ENCODE peak calls at places on chromosome 5, in six cellular contexts. D is endothelial cell; E is HCEC 1CT; T is T-helper 9 cell; F is stimulated activated CD4-positive, alpha-beta T cell treated with anti-CD3 and anti-CD28 coated beads, TNF-alpha, amount 100 ng/mL, for 1 hour; B is ascending aorta. I is an unnamed sample.

GRCh38 chr5:155794801-155795200 is 532.2 kb upstream of the SGCD start:
- DNase-seq in D (no peak), E (no peak), T (no peak), F (no peak), B (no peak), I (peak; percentile 1)

GRCh38 chr5:29114331-29114768 is 2076.0 kb upstream of the CDH9 start:
- DNase-seq in D (no peak), E (no peak), T (no peak), F (no peak), B (no peak), I (no peak)

GRCh38 chr5:150358261-150359095 is 981 bp downstream of the TCOF1 start:
- DNase-seq in D (no peak), E (no peak), T (no peak), F (no peak), B (no peak), I (no peak)

GRCh38 chr5:179610109-179610902 is 13.2 kb downstream of the HNRNPH1 start:
- DNase-seq in D (no peak), E (no peak), T (no peak), F (no peak), B (no peak), I (no peak)

GRCh38 chr5:1332461-1333001 is 12.4 kb downstream of the CLPTM1L start:
- DNase-seq in D (no peak), E (no peak), T (no peak), F (no peak), B (no peak), I (no peak)

GRCh38 chr5:32628049-32628803 is 42.9 kb downstream of the SUB1 start:
- DNase-seq in D (no peak), E (no peak), T (no peak), F (no peak), B (peak; percentile 79), I (no peak)

GRCh38 chr5:149072376-149072775 is 9.5 kb upstream of the SH3TC2 start:
- DNase-seq in D (no peak), E (no peak), T (no peak), F (no peak), B (no peak), I (no peak)

GRCh38 chr5:51488803-51489642 is 105.8 kb downstream of the ISL1 start:
- DNase-seq in D (no peak), E (no peak), T (no peak), F (no peak), B (no peak), I (no peak)

GRCh38 chr5:17359451-17359965 is 138.5 kb upstream of the TAF11L2 start:
- DNase-seq in D (no peak), E (peak; percentile 98), T (no peak), F (no peak), B (no peak), I (no peak)

GRCh38 chr5:57832873-57833272 is 350.3 kb upstream of the ACTBL2 start:
- DNase-seq in D (no peak), E (no peak), T (no peak), F (no peak), B (no peak), I (no peak)

GRCh38 chr5:78317515-78317914 is 23.0 kb upstream of the AP3B1 start:
- DNase-seq in D (no peak), E (no peak), T (no peak), F (no peak), B (no peak), I (no peak)

GRCh38 chr5:67015577-67016290 is 180.9 kb downstream of the CD180 start:
- DNase-seq in D (no peak), E (peak; percentile 51), T (no peak), F (no peak), B (no peak), I (no peak)

GRCh38 chr5:180010636-180011035 is 60.9 kb downstream of the RNF130 start:
- DNase-seq in D (no peak), E (no peak), T (no peak), F (no peak), B (no peak), I (no peak)

GRCh38 chr5:43540746-43541145 is 16.1 kb downstream of the PAIP1 start:
- DNase-seq in D (no peak), E (no peak), T (no peak), F (no peak), B (no peak), I (no peak)

GRCh38 chr5:1564182-1564748 is 40.5 kb upstream of the LPCAT1 start:
- DNase-seq in D (no peak), E (peak; percentile 63), T (no peak), F (no peak), B (no peak), I (no peak)

GRCh38 chr5:40436535-40437237 is 243.0 kb upstream of the PTGER4 start:
- DNase-seq in D (no peak), E (no peak), T (peak; percentile 25), F (no peak), B (no peak), I (no peak)

GRCh38 chr5:118017536-118017935 is 970.8 kb downstream of the DTWD2 start:
- DNase-seq in D (no peak), E (no peak), T (no peak), F (no peak), B (no peak), I (no peak)

GRCh38 chr5:52580921-52581320 is 206.8 kb upstream of the ITGA1 start:
- DNase-seq in D (no peak), E (peak; percentile 43), T (no peak), F (no peak), B (no peak), I (no peak)

GRCh38 chr5:548256-548655 is 24.0 kb upstream of the SLC9A3 start:
- DNase-seq in D (no peak), E (peak; percentile 41), T (no peak), F (no peak), B (peak; percentile 63), I (no peak)

GRCh38 chr5:158084292-158084691 is 225.3 kb upstream of the CLINT1 start:
- DNase-seq in D (no peak), E (peak; percentile 12), T (no peak), F (no peak), B (no peak), I (no peak)

GRCh38 chr5:59174248-59174844 is 591.5 kb downstream of the RAB3C start:
- DNase-seq in D (peak; percentile 15), E (peak; percentile 76), T (no peak), F (no peak), B (no peak), I (peak; percentile 32)

GRCh38 chr5:78830647-78831046 is 154.5 kb downstream of the ARSB start:
- DNase-seq in D (no peak), E (no peak), T (no peak), F (no peak), B (no peak), I (no peak)

GRCh38 chr5:35785601-35786085 is 71.0 kb upstream of the IL7R start:
- DNase-seq in D (no peak), E (no peak), T (no peak), F (no peak), B (no peak), I (no peak)

GRCh38 chr5:65213921-65214525 is 267.7 kb downstream of the ADAMTS6 start:
- DNase-seq in D (peak; percentile 19), E (peak; percentile 68), T (no peak), F (no peak), B (no peak), I (peak; percentile 32)

GRCh38 chr5:43168175-43168574 is 23.9 kb upstream of the NIM1K start:
- DNase-seq in D (no peak), E (no peak), T (no peak), F (no peak), B (no peak), I (no peak)

GRCh38 chr5:140043508-140043872 is 391 bp upstream of the NRG2 start:
- DNase-seq in D (peak; percentile 12), E (no peak), T (no peak), F (no peak), B (no peak), I (no peak)

GRCh38 chr5:146369691-146370090 is 31.1 kb downstream of the POU4F3 start:
- DNase-seq in D (no peak), E (peak; percentile 51), T (no peak), F (no peak), B (no peak), I (no peak)

GRCh38 chr5:179265529-179266290 is 79.6 kb downstream of the ADAMTS2 start:
- DNase-seq in D (no peak), E (peak; percentile 99), T (no peak), F (no peak), B (peak; percentile 99), I (no peak)

GRCh38 chr5:1516615-1517601 is 6.9 kb downstream of the LPCAT1 start:
- DNase-seq in D (no peak), E (peak; percentile 71), T (no peak), F (no peak), B (peak; percentile 62), I (no peak)

GRCh38 chr5:142845402-142845901 is 75.3 kb downstream of the ARHGAP26 start:
- DNase-seq in D (no peak), E (no peak), T (no peak), F (no peak), B (no peak), I (no peak)

GRCh38 chr5:180618830-180619562 is 27.7 kb upstream of the SCGB3A1 start:
- DNase-seq in D (peak; percentile 52), E (no peak), T (peak; percentile 14), F (no peak), B (no peak), I (peak; percentile 70)

GRCh38 chr5:76701298-76701697 is 14.6 kb upstream of the F2R start:
- DNase-seq in D (no peak), E (peak; percentile 89), T (no peak), F (no peak), B (no peak), I (no peak)

GRCh38 chr5:16568875-16569580 is 47.8 kb downstream of the RETREG1 start:
- DNase-seq in D (no peak), E (no peak), T (no peak), F (no peak), B (no peak), I (no peak)

GRCh38 chr5:166340039-166340438 is 1951.4 kb upstream of the WWC1 start:
- DNase-seq in D (no peak), E (no peak), T (no peak), F (no peak), B (no peak), I (no peak)

GRCh38 chr5:149365418-149365817 is 7.6 kb downstream of the PCYOX1L start:
- DNase-seq in D (no peak), E (no peak), T (no peak), F (no peak), B (no peak), I (no peak)

GRCh38 chr5:180975338-180975737 is 13.3 kb upstream of the BTNL3 start:
- DNase-seq in D (no peak), E (no peak), T (no peak), F (no peak), B (no peak), I (no peak)

GRCh38 chr5:127235136-127235535 is 55.5 kb upstream of the MEGF10 start:
- DNase-seq in D (no peak), E (no peak), T (no peak), F (no peak), B (no peak), I (no peak)

I was measured in erythroblast.